ENCODE peak calls at places on chromosomes 4 and X, in nine cellular contexts. D is transverse colon, W is bronchial epithelial cell, P is cardiac fibroblast, G is tibial artery, F is psoas muscle, U is AG09309, Q is cardiac muscle cell, O is uterus. Y is an unnamed sample.

GRCh38 chr4:60450054-60450453 is 750.1 kb upstream of the ADGRL3 start:
- DNase-seq in D (no peak), W (peak), P (no peak), G (no peak), F (no peak), U (no peak), Q (no peak), O (no peak), Y (no peak)

GRCh38 chr4:126238010-126238409 is 923.3 kb downstream of the FAT4 start:
- DNase-seq in D (no peak), W (no peak), P (no peak), G (no peak), F (no peak), U (no peak), Q (peak), O (no peak), Y (no peak)

GRCh38 chrX:1536712-1537030 is 314 bp downstream of the P2RY8 start:
- DNase-seq in D (no peak), W (no peak), P (no peak), G (no peak), F (no peak), U (no peak), Q (no peak), O (no peak), Y (no peak)

GRCh38 chrX:2401201-2401589 is 99.6 kb downstream of the DHRSX start:
- DNase-seq in D (no peak), W (peak), P (no peak), G (no peak), F (no peak), U (peak), Q (no peak), O (no peak), Y (no peak)

GRCh38 chr4:139278956-139279722 is 886 bp downstream of the MGARP start:
- DNase-seq in D (no peak), W (no peak), P (no peak), G (no peak), F (no peak), U (no peak), Q (no peak), O (no peak), Y (no peak)

GRCh38 chr4:6591305-6591704 is 16.3 kb downstream of the MAN2B2 start:
- DNase-seq in D (no peak), W (no peak), P (no peak), G (no peak), F (no peak), U (no peak), Q (no peak), O (no peak), Y (no peak)

GRCh38 chrX:116961872-116962582 is 499.3 kb upstream of the CT83 start:
- DNase-seq in D (no peak), W (peak), P (no peak), G (no peak), F (no peak), U (no peak), Q (peak), O (no peak), Y (no peak)

GRCh38 chr4:3476936-3477749 is 14.0 kb downstream of the DOK7 start:
- DNase-seq in D (no peak), W (no peak), P (no peak), G (no peak), F (peak), U (no peak), Q (no peak), O (no peak), Y (no peak)

GRCh38 chr4:138724530-138724929 is 291.1 kb upstream of the NOCT start:
- DNase-seq in D (no peak), W (no peak), P (no peak), G (no peak), F (no peak), U (no peak), Q (no peak), O (no peak), Y (no peak)

GRCh38 chr4:141011799-141012377 is 121.4 kb downstream of the RNF150 start:
- DNase-seq in D (no peak), W (no peak), P (no peak), G (no peak), F (peak), U (no peak), Q (no peak), O (no peak), Y (no peak)

GRCh38 chr4:185772391-185773093 is 39.5 kb downstream of the SORBS2 start:
- DNase-seq in D (no peak), W (no peak), P (no peak), G (no peak), F (no peak), U (no peak), Q (no peak), O (no peak), Y (no peak)

GRCh38 chrX:72621619-72622485 is 49.2 kb upstream of the HDAC8 start:
- DNase-seq in D (no peak), W (peak), P (peak), G (no peak), F (no peak), U (no peak), Q (no peak), O (no peak), Y (no peak)

GRCh38 chr4:168475745-168476144 is 4.5 kb downstream of the DDX60L start:
- DNase-seq in D (no peak), W (peak), P (peak), G (no peak), F (no peak), U (no peak), Q (peak), O (no peak), Y (no peak)

GRCh38 chrX:134396174-134396573 is 63.8 kb upstream of the HPRT1 start:
- DNase-seq in D (no peak), W (peak), P (peak), G (no peak), F (no peak), U (no peak), Q (peak), O (no peak), Y (no peak)

GRCh38 chr4:83504974-83505373 is 20.1 kb upstream of the ABRAXAS1 start:
- DNase-seq in D (no peak), W (no peak), P (no peak), G (no peak), F (no peak), U (no peak), Q (no peak), O (no peak), Y (peak)

GRCh38 chr4:7428261-7429068 is 6.3 kb downstream of the PSAPL1 start:
- DNase-seq in D (peak), W (no peak), P (no peak), G (peak), F (no peak), U (no peak), Q (peak), O (peak), Y (peak)

DNA sequence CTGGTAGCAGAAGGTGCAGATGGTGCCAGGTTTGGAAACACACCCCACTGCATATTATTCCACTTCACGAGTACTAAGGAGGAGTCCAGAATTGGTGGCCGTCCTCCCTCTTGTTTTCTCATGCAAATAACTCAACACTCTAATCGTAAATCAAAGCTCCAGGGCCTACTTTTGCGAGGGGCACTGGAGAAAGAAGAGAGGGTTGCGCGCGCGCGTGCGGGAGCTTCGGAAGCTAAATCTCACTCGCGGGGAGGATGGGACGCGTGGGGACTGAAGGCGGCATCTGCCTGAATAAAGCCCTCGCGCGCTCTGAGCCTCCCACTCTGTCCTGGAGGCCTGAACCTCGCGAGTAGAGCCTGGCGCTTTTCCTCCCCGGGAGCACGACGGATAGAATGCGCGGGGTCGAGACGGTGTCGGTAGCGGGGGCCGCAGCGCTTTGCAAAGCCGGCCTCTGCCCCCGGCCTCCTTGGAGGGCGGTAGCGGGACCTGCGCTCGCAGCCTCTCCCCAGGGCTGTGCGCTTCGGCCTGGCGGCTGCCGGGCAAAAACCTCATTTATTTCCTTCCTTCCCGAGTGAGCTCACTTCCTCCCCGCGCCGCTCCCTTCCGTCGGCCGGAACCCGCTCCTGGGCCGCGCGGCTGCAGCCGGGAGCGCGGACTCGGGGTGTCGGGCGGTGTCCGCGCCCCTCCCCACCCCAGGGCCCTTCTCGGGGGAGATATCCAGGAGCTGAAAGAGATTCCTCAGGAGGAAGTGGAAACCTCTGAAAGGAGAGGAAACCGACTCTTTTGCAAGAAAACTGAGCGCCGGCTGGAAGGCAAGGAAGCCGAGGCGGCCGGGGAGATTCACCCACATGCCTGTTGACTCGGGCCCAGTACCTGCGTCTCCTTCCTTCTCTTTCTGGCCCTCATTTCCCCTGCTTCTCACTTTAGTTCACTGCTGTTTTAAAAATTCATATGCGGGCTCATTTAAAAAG is 20.7 kb downstream of the HAND2 start:
- DNase-seq in D (no peak), W (no peak), P (peak), G (peak), F (peak), U (no peak), Q (peak), O (peak), Y (no peak)
- TF ChIP-seq CTCF in D (no peak), W (no peak), P (no peak), G (no peak), F (no peak), U (no peak), Q (no peak), O (no peak), Y (no peak)

DNA sequence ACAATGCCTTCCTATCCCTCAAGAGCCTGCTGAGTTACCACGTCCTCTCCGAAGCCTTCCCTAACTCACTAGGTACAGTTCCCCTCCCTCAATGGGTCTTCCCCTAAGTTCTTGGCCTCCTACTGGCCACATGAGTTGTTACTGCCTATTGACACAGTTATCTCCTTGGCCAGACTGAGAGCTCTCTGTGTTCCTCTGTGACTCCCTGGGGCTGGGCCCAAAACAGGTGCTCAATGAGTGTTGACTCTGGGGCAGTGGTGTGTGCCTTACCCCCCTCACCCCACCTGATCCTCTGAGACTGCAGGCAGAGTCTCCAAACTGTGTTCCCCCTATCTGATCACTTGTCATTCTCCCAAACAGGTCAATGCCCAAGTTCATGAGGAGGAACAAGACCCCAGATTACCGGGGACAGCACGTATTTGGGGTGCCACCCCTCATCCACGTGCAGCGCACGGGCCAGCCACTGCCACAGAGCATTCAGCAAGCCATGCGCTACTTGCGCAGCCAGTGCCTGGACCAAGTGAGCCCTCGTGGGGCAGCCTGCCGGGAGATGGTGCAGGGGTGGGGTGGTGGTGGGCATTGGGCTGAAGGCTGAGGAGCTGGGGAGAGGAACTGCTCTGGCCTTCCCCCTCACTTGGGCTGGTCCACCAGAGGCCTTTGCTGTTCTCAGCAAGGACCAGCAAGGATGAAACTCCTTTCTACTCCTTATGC is 72.6 kb downstream of the STARD8 start:
- DNase-seq in D (no peak), W (no peak), P (no peak), G (no peak), F (no peak), U (no peak), Q (no peak), O (no peak), Y (no peak)
- TF ChIP-seq CTCF in D (no peak), W (peak), P (peak), G (no peak), F (no peak), U (peak), Q (peak), O (no peak), Y (peak)

GRCh38 chr4:24551492-24552330 is 32.6 kb downstream of the DHX15 start:
- DNase-seq in D (no peak), W (no peak), P (peak), G (no peak), F (no peak), U (peak), Q (no peak), O (no peak), Y (no peak)
- TF ChIP-seq CTCF in D (peak), W (no peak), P (peak), G (no peak), F (peak), U (peak), Q (peak), O (no peak), Y (peak)

GRCh38 chr4:143025111-143025704 is 159.5 kb upstream of the USP38 start:
- DNase-seq in D (no peak), W (peak), P (peak), G (no peak), F (no peak), U (peak), Q (peak), O (no peak), Y (peak)
- TF ChIP-seq CTCF in D (no peak), W (no peak), P (peak), G (peak), F (peak), U (peak), Q (peak), O (no peak), Y (peak)

GRCh38 chrX:106220177-106220576 is 52.1 kb downstream of the PWWP3B start:
- DNase-seq in D (no peak), W (peak), P (peak), G (no peak), F (no peak), U (no peak), Q (peak), O (no peak), Y (no peak)
- TF ChIP-seq CTCF in D (no peak), W (peak), P (peak), G (no peak), F (peak), U (peak), Q (peak), O (no peak), Y (no peak)

GRCh38 chr4:2402453-2402852 is 16.0 kb downstream of the ZFYVE28 start:
- DNase-seq in D (no peak), W (no peak), P (no peak), G (no peak), F (no peak), U (no peak), Q (no peak), O (no peak), Y (no peak)

GRCh38 chr4:2402053-2402452 is 16.4 kb downstream of the ZFYVE28 start:
- DNase-seq in D (peak), W (peak), P (peak), G (no peak), F (peak), U (no peak), Q (peak), O (peak), Y (no peak)

GRCh38 chr4:2401610-2401983 is 16.8 kb downstream of the ZFYVE28 start:
- DNase-seq in D (no peak), W (no peak), P (no peak), G (peak), F (no peak), U (no peak), Q (no peak), O (no peak), Y (no peak)

GRCh38 chr4:2399631-2400190 is 18.7 kb downstream of the ZFYVE28 start:
- DNase-seq in D (no peak), W (no peak), P (no peak), G (peak), F (no peak), U (no peak), Q (no peak), O (no peak), Y (no peak)

GRCh38 chr4:2400841-2401609 is 17.4 kb downstream of the ZFYVE28 start:
- DNase-seq in D (no peak), W (no peak), P (no peak), G (peak), F (no peak), U (no peak), Q (no peak), O (no peak), Y (no peak)
- TF ChIP-seq CTCF in D (no peak), W (no peak), P (no peak), G (no peak), F (no peak), U (no peak), Q (no peak), O (no peak), Y (no peak)

DNA sequence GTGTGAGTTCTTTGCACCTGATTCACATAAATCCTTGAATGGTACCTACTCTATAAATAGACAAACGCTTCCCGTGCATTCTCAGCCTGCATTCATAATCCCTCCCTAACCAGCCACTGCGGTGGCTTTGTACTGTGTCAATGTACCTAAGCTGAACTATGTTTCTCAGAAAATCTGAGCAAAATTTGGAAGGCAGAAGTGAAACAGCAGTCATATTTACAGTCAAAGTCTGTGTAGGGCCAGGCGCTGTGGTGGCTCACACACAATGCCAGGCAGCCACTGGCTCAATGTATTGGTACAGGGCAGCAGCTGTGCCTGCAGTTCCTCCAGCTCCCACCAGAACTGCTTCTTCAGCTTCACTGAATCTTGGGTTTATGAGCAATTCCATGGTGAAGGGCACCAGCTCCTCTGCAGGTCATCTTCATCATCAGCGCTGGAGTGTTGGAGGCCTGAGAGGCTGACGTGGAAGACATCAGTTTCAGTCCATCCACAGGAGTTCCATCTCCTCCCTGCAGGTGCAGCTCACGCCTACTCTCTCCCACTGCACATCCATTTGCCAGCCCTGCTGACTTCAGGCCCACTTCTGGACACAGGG is 32.3 kb upstream of the IRF2 start:
- DNase-seq in D (peak), W (no peak), P (no peak), G (no peak), F (no peak), U (no peak), Q (no peak), O (no peak), Y (peak)
- TF ChIP-seq CTCF in D (peak), W (peak), P (peak), G (peak), F (peak), U (no peak), Q (no peak), O (no peak), Y (peak)